ENCODE peak calls at places on chromosomes 4 and X, in seven cellular contexts. B is endodermal cell, P is iPS DF 6.9, K is thoracic aorta, G is GM23248, D is A549, C is sigmoid colon. T is an unnamed sample. For H3K9me3, the result is how much of the 10 kb centered on the place peaks cover.

GRCh38 chr4:167183036-167183435 is 51.3 kb downstream of the SPOCK3 start:
- DNase-seq in B (no peak), P (no peak), K (no peak), G (no peak), D (no peak), C (no peak), T (no peak)

GRCh38 chrX:2690856-2691542 is at the start of gene CD99:
- DNase-seq in B (peak), P (peak), K (peak), G (peak), D (peak), C (peak), T (peak)

GRCh38 chrX:106894392-106894909 is 8.7 kb downstream of the RIPPLY1 start:
- DNase-seq in B (peak), P (peak), K (no peak), G (peak), D (peak), C (peak), T (peak)

GRCh38 chr4:87228561-87228860 is 8.1 kb upstream of the KLHL8 start:
- DNase-seq in B (no peak), P (no peak), K (no peak), G (no peak), D (no peak), C (no peak), T (no peak)

GRCh38 chrX:71181558-71181909 is 36.9 kb downstream of the NLGN3 start:
- DNase-seq in B (peak), P (no peak), K (no peak), G (peak), D (no peak), C (no peak), T (peak)

GRCh38 chr4:22987861-22988260 is 295.1 kb downstream of the GBA3 start:
- DNase-seq in B (no peak), P (no peak), K (no peak), G (peak), D (peak), C (no peak), T (peak)

GRCh38 chr4:111020961-111021360 is 398.1 kb upstream of the PITX2 start:
- DNase-seq in B (peak), P (no peak), K (no peak), G (no peak), D (no peak), C (no peak), T (no peak)

GRCh38 chrX:26789751-26790150 is 573.8 kb downstream of the MAGEB5 start:
- DNase-seq in B (no peak), P (no peak), K (no peak), G (no peak), D (no peak), C (no peak), T (no peak)

GRCh38 chr4:175441256-175441655 is 370.8 kb downstream of the GPM6A start:
- DNase-seq in B (no peak), P (no peak), K (no peak), G (no peak), D (no peak), C (no peak), T (no peak)

GRCh38 chr4:144645621-144646522 is at the start of gene HHIP:
- DNase-seq in B (peak), P (no peak), K (no peak), G (peak), D (peak), C (peak), T (peak)

GRCh38 chr4:1323635-1324442 is 23.2 kb upstream of the UVSSA start:
- DNase-seq in B (no peak), P (no peak), K (no peak), G (peak), D (peak), C (no peak), T (peak)

GRCh38 chrX:119753639-119754257 is 4.6 kb upstream of the SOWAHD start:
- DNase-seq in B (peak), P (no peak), K (no peak), G (peak), D (peak), C (no peak), T (no peak)

GRCh38 chr4:168074861-168075260 is 17.5 kb upstream of the ANXA10 start:
- DNase-seq in B (no peak), P (no peak), K (no peak), G (no peak), D (no peak), C (no peak), T (no peak)

DNA sequence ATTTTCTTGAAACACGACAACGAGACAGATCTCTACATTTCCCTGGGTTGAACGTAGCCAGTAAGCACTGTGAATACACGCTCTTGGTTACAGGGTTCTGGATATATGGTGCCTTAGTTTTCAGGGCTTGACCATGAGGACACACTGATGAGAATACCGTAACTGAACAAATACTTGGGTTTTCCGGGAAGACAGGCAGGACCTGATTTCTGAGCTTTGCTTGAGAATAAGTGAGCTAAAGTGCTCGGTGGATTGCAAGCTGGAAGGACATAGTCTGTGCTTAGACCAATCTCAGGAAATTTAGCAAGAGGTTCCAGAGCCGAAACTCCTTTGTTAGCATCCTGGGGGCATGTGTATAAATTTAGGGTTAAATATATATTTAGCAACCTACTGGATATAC is 876 bp upstream of the TACR3 start:
- DNase-seq in B (no peak), P (no peak), K (no peak), G (no peak), D (no peak), C (no peak), T (no peak)
- H3K4me3 ChIP-seq in B (peak), P (no peak), K (no peak), G (no peak), D (no peak), C (no peak), T (no peak)

DNA sequence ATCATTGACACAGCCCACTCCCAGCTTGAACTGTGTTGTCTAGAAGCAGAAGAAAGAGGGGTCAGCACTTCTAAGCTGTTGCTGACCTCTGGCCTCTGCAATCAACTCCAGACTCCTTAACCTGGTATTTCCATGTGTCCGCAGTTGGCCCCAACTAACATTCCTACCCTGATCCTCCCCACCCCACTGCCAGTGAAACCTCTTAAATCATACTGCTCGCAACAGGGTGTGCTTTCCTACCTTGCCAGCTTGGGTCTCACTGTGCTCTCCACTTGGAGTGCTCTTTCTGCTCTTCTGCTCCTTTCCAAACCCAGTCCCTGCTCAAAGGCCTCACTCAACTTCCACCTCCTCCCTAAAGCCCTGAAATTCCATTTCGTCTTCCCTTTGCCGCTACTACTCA is 52.3 kb upstream of the RPS6KA3 start:
- DNase-seq in B (no peak), P (no peak), K (no peak), G (no peak), D (no peak), C (no peak), T (no peak)
- H3K9me3 ChIP-seq in B (under half), P (under half), K (under half), G (under half), D (under half), C (under half), T (under half)

DNA sequence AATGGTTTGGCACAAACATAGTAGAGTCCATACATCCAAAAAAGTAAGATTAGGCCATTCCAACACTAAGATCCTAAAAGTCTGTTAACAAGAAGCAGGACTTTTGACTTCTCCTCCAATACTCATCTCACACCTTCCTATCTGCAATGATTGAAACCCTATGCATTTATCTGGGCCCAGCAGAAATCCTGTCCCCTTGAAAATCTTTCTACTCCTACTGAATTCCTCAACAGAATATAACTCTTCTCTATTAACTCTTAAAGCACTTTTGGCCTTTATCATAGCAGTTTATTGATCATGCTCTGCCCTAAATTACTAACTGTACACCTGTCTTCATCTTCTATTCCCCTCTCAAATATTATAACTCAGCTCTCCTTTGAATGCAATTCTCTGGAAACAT is 4.6 kb downstream of the G3BP2 start:
- DNase-seq in B (no peak), P (no peak), K (no peak), G (no peak), D (no peak), C (no peak), T (no peak)
- H3K4me3 ChIP-seq in B (peak), P (no peak), K (no peak), G (no peak), D (no peak), C (no peak), T (no peak)

GRCh38 chr4:130668859-130669258 is 1572.9 kb downstream of the C4orf33 start:
- DNase-seq in B (no peak), P (no peak), K (no peak), G (no peak), D (no peak), C (no peak), T (no peak)
- H3K9me3 ChIP-seq in B (under half), P (under half), K (under half), G (under half), D (under half), C (under half), T (under half)

DNA sequence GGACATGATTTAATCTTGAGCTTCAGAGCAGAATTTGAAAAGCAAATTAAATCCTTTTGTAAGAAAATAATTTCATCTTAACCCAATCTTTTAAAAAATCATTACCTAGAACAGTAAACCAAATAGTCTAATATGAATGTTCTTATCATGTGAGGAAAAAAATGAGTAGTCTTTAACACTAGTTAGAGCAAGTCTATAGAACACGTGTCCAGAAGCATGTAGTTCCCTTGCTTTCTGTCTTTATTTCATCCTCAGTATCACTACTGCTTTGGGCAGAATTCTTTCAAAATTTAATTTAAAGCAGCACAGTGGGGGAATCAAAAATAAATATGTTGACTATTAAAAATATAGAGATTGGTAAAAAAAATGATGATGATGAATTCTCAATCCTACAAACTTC is 2.1 kb downstream of the RBM47 start:
- DNase-seq in B (no peak), P (no peak), K (no peak), G (no peak), D (no peak), C (no peak), T (no peak)
- H3K4me3 ChIP-seq in B (peak), P (no peak), K (no peak), G (no peak), D (peak), C (no peak), T (no peak)

GRCh38 chrX:470686-471085 is 84.0 kb upstream of the PPP2R3B start:
- DNase-seq in B (peak), P (no peak), K (no peak), G (no peak), D (no peak), C (peak), T (no peak)

GRCh38 chrX:476724-477075 is 90.0 kb upstream of the PPP2R3B start:
- DNase-seq in B (peak), P (no peak), K (no peak), G (no peak), D (no peak), C (peak), T (no peak)

GRCh38 chrX:475926-476723 is 89.4 kb upstream of the PPP2R3B start:
- DNase-seq in B (peak), P (no peak), K (no peak), G (no peak), D (no peak), C (peak), T (peak)

GRCh38 chrX:468979-469378 is 82.3 kb upstream of the PPP2R3B start:
- DNase-seq in B (no peak), P (no peak), K (no peak), G (no peak), D (no peak), C (peak), T (no peak)

DNA sequence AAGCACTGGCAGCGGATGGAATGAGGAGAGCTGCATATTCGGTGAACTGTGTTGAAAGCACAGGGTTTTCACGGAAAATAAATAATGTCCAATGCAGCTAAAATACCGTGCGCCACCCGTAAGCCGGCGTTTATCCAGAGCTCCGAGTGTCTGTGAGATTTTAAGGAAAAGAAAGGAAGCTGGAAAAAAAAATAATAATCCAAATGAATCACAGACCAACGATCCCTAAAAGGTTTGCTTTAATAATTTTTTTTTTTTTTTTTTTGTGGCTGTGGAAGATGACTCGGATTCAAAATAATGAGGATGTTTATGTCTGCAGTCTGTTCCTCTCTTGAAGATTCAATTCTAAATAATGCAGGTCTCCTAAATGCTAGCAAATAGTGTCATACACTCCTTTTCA is 84.5 kb upstream of the PPP2R3B start:
- DNase-seq in B (no peak), P (no peak), K (no peak), G (no peak), D (no peak), C (no peak), T (no peak)
- H3K9me3 ChIP-seq in B (under half), P (under half), K (under half), G (under half), D (under half), C (under half), T (under half)

T was measured in MG63.